ENCODE peak calls at places on chromosome 19, in six cellular contexts. P, D, V, Z, L and J are unnamed samples.

GRCh38 chr19:35375505-35376307 is 4.8 kb downstream of the GPR42 start:
- DNase-seq in P (no peak), D (no peak), V (no peak), Z (no peak), L (peak; percentile 63), J (peak; percentile 35)

GRCh38 chr19:41299755-41300089 is 10.2 kb upstream of the CCDC97 start:
- DNase-seq in P (peak; percentile 88), D (peak; percentile 80), V (no peak), Z (peak; percentile 48), L (peak; percentile 90), J (no peak)

GRCh38 chr19:30733826-30734550 is 361.8 kb downstream of the ZNF536 start:
- DNase-seq in P (no peak), D (no peak), V (no peak), Z (no peak), L (peak; percentile 44), J (no peak)

GRCh38 chr19:48194041-48194871 is 23.8 kb downstream of the ZSWIM9 start:
- DNase-seq in P (peak; percentile 36), D (no peak), V (no peak), Z (peak; percentile 13), L (peak; percentile 28), J (peak; percentile 50)

GRCh38 chr19:16091546-16092475 is 15.5 kb downstream of the TPM4 start:
- DNase-seq in P (no peak), D (no peak), V (no peak), Z (no peak), L (no peak), J (no peak)

GRCh38 chr19:14479309-14479984 is 4.3 kb upstream of the PTGER1 start:
- DNase-seq in P (no peak), D (no peak), V (no peak), Z (no peak), L (no peak), J (no peak)

GRCh38 chr19:36030264-36031148 is 2.2 kb downstream of the CLIP3 start:
- DNase-seq in P (peak; percentile 42), D (no peak), V (peak; percentile 23), Z (no peak), L (no peak), J (peak; percentile 67)

GRCh38 chr19:45440873-45441654 is 17.3 kb upstream of the ERCC1 start:
- DNase-seq in P (peak; percentile 61), D (no peak), V (no peak), Z (no peak), L (peak; percentile 58), J (no peak)

GRCh38 chr19:52735734-52736133 is 890 bp upstream of the ZNF611 start:
- DNase-seq in P (peak; percentile 19), D (peak; percentile 77), V (no peak), Z (peak; percentile 51), L (peak; percentile 60), J (no peak)

GRCh38 chr19:31340059-31341025 is 8.9 kb downstream of the TSHZ3 start:
- DNase-seq in P (peak; percentile 84), D (no peak), V (no peak), Z (no peak), L (no peak), J (no peak)

GRCh38 chr19:57053401-57053800 is 66.4 kb upstream of the USP29 start:
- DNase-seq in P (no peak), D (no peak), V (no peak), Z (no peak), L (no peak), J (no peak)

GRCh38 chr19:57052102-57052501 is 67.7 kb upstream of the USP29 start:
- DNase-seq in P (no peak), D (no peak), V (no peak), Z (no peak), L (no peak), J (no peak)

GRCh38 chr19:57058871-57059270 is 60.9 kb upstream of the USP29 start:
- DNase-seq in P (no peak), D (no peak), V (no peak), Z (no peak), L (no peak), J (no peak)

GRCh38 chr19:57056972-57057371 is 62.8 kb upstream of the USP29 start:
- DNase-seq in P (peak; percentile 37), D (peak; percentile 29), V (no peak), Z (no peak), L (no peak), J (no peak)

DNA sequence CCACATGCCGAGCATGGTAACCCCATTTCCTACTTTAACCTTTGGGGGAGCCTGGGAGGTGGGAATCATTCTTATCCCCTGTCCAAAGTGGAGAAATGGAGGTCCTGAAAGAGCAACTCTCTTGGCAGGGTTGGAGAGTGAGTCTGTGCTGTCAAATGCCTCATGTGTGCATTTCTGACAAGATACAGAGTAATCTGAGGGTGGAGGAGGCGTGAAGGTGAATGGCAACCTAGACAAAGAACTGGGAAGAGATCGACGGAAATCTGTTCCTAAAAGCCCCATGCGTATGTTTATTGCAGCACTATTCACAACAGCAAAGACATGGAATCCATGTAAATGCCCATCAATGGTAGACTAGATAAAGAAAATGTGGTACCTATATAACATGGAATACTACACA is 63.8 kb upstream of the USP29 start:
- DNase-seq in P (no peak), D (no peak), V (no peak), Z (no peak), L (no peak), J (no peak)
- TF ChIP-seq CTCF in P (no peak), D (no peak), V (no peak), Z (no peak), L (no peak), J (no peak)

GRCh38 chr19:11420894-11421606 is 1.9 kb upstream of the RGL3 start:
- DNase-seq in P (no peak), D (peak; percentile 42), V (no peak), Z (no peak), L (no peak), J (no peak)
- H3K4me3 ChIP-seq in P (peak overlapping the region; percentile 15), D (peak overlapping the region; percentile 47), V (peak overlapping the region; percentile 40), Z (no peak overlapping the region), L (peak overlapping the region; percentile 20), J (peak overlapping the region; percentile 10)

GRCh38 chr19:6020972-6021805 is 43.2 kb upstream of the RANBP3 start:
- DNase-seq in P (no peak), D (no peak), V (no peak), Z (peak; percentile 42), L (no peak), J (no peak)
- TF ChIP-seq CTCF in P (no peak), D (no peak), V (no peak), Z (peak; percentile 30), L (peak; percentile 5), J (no peak)

DNA sequence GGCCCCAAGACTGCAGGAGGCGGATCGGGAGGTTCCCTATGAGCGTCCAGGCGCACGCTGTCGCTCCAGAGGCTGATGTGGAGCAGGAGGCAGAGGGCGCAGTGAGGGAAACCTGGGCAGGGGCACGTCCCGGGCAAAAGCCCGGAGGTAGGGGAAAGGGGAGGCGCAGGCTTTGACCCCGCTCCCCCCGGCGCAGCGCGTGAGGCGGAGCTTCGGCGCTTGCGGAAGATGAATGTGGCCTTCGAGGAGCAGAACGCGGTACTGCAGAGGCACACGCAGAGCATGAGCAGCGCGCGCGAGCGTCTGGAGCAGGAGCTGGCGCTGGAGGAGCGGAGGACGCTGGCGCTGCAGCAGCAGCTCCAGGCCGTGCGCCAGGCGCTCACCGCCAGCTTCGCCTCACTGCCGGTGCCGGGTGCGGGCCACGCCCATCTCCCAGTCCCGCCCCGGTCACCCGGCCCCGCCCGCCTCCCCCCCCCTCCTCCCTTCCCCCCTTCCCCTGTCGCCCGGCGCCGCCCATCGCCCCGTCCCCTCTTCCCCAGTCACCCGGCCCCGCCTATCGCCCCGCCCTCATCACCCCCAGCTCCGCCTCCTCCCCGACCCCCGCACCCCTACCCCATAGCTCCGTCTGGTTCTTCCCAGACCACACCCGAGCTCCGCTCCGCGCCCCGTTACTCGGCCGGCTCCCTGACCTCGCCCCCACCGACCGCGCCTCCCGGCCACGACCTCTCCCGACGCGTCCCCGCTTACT is 4.1 kb downstream of the HMG20B start:
- DNase-seq in P (peak; percentile 88), D (peak; percentile 66), V (no peak), Z (peak; percentile 39), L (peak; percentile 75), J (no peak)
- H3K4me3 ChIP-seq in P (no peak overlapping the region), D (peak overlapping the region; percentile 55), V (no peak overlapping the region), Z (no peak overlapping the region), L (peak overlapping the region; percentile 15), J (no peak overlapping the region)

DNA sequence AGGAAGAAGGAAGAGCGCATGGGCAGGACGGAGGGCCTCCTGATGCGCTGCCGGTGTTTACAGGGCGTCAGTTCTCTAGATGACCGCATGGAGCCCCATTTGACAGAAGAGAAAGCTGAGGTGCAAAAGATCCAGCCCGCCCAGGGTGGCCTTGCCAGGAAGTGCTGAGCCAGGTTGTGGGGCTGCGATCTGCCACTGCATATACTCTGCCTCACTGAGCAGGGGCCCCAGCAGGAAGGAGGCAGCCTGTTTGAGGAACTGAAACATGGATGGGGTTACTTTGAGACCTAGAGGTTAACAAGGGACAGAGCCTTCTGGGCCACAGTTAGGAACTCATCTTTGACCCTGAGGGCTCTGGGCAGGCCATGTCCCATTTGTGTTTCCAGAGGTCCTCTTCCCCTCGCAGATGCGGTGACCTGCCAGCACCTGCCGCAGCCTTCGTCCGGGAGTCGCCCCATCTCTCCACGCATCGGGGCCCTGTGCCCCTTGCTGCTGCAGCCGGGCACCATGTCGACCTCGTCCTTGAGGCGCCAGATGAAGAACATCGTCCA is 3.2 kb downstream of the EPN1 start:
- DNase-seq in P (no peak), D (no peak), V (peak; percentile 88), Z (no peak), L (no peak), J (peak; percentile 97)
- TF ChIP-seq CTCF in P (no peak), D (no peak), V (peak; percentile 48), Z (no peak), L (no peak), J (peak; percentile 39)

GRCh38 chr19:50633973-50634372 is 5.7 kb downstream of the SYT3 start:
- DNase-seq in P (no peak), D (no peak), V (no peak), Z (no peak), L (no peak), J (no peak)
- H3K4me3 ChIP-seq in P (no peak overlapping the region), D (no peak overlapping the region), V (no peak overlapping the region), Z (no peak overlapping the region), L (no peak overlapping the region), J (no peak overlapping the region)

DNA sequence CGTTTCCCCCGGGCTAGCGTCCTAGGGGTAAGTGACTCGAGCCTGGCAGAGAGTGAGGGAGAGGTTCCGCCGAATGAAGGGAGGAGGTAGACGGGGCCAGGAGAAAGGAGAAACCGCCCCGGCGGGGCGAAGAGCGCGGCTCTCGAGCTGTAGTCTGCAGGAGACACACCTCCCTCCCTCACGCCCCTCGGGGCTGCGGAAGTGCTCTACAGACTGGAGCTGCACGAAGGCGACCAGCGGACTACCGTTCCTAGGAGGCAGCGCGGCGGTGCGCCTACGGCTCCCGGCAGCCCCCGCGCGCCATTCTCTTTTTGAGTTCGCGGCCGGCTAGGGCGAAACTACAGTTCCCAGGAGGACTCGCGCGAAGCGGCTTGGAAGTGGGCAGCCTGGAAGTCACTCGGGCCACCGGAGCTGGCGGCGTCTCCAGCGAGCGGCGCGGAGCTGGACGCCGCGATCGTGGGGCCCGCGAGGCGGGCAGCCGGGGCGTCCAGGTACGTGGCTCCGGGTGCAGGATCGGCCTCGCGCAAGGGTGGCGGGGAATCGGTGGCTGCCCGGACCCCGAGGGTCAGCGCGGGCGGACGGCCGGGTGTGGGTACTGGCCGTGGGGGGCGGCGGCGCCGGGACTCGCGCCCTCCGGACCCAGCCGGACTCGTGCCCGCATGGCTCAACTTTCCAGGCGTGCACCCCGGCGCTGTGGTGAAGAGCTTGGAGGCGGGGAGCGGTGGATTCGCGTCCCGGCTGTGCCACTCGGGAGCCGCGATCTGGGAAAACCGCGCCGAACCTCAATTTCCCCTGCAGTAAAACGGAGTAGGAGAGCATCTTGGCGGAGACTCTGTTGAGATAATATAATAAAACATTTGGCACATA is at the start of gene SIPA1L3:
- DNase-seq in P (peak; percentile 99), D (peak; percentile 95), V (peak; percentile 83), Z (peak; percentile 98), L (peak; percentile 99), J (peak; percentile 98)
- TF ChIP-seq CTCF in P (no peak), D (peak; percentile 6), V (no peak), Z (no peak), L (no peak), J (no peak)